ENCODE peak calls at places on chromosomes 2 and 18, in nine cellular contexts. Z is fibroblast of lung, B is anterior cingulate cortex, K is A549, E is nucleus accumbens, I is renal cortical epithelial cell, R is NCI-H1105, T is C1 segment of cervical spinal cord, G is mammary epithelial cell. A is an unnamed sample.

GRCh38 chr2:62333961-62334360 is 138.0 kb downstream of the B3GNT2 start:
- DNase-seq in Z (no peak), B (no peak), K (no peak), E (no peak), I (peak; percentile 26), R (peak; percentile 65), T (no peak), G (no peak), A (no peak)

GRCh38 chr2:190179754-190180312 is 117.3 kb upstream of the MSTN start:
- DNase-seq in Z (peak; percentile 8), B (peak; percentile 26), K (no peak), E (peak; percentile 34), I (peak; percentile 31), R (no peak), T (no peak), G (no peak), A (no peak)

GRCh38 chr2:196274387-196274809 is 103.0 kb upstream of the STK17B start:
- DNase-seq in Z (peak; percentile 49), B (no peak), K (no peak), E (no peak), I (peak; percentile 62), R (peak; percentile 77), T (no peak), G (peak; percentile 51), A (no peak)

GRCh38 chr2:55875434-55876135 is 48.0 kb downstream of the EFEMP1 start:
- DNase-seq in Z (no peak), B (no peak), K (no peak), E (no peak), I (no peak), R (no peak), T (no peak), G (no peak), A (no peak)

GRCh38 chr18:46414863-46415262 is 242.2 kb downstream of the LOXHD1 start:
- DNase-seq in Z (no peak), B (no peak), K (no peak), E (no peak), I (no peak), R (no peak), T (no peak), G (no peak), A (no peak)

GRCh38 chr18:49399003-49399402 is 61.4 kb downstream of the DYM start:
- DNase-seq in Z (no peak), B (no peak), K (no peak), E (no peak), I (peak; percentile 21), R (no peak), T (no peak), G (peak; percentile 4), A (peak; percentile 26)

GRCh38 chr18:13379062-13379800 is 160.7 kb downstream of the LDLRAD4 start:
- DNase-seq in Z (no peak), B (no peak), K (no peak), E (no peak), I (no peak), R (no peak), T (no peak), G (no peak), A (peak; percentile 23)

GRCh38 chr2:239983004-239983778 is 42.0 kb downstream of the NDUFA10 start:
- DNase-seq in Z (no peak), B (no peak), K (no peak), E (no peak), I (no peak), R (no peak), T (no peak), G (no peak), A (no peak)

GRCh38 chr2:49002750-49003149 is 151.6 kb downstream of the FSHR start:
- DNase-seq in Z (no peak), B (no peak), K (no peak), E (no peak), I (peak; percentile 76), R (no peak), T (no peak), G (no peak), A (no peak)

GRCh38 chr2:173803344-173803893 is 161.8 kb downstream of the SP3 start:
- DNase-seq in Z (no peak), B (no peak), K (no peak), E (no peak), I (no peak), R (no peak), T (no peak), G (no peak), A (no peak)

A was measured in left colon.